ENCODE peak calls at places on chromosome 14, in four cellular contexts. N is K562, M is GM12878, C is HL-60. Q is an unnamed sample.

GRCh38 chr14:34785223-34786006 is 71.0 kb upstream of the CFL2 start:
- DNase-seq in N (no peak), M (no peak), C (no peak), Q (peak)

GRCh38 chr14:57122129-57122528 is 146.6 kb downstream of the EXOC5 start:
- DNase-seq in N (no peak), M (no peak), C (no peak), Q (no peak)

GRCh38 chr14:103629503-103630121 is 601 bp downstream of the KLC1 start:
- DNase-seq in N (no peak), M (no peak), C (no peak), Q (peak)

GRCh38 chr14:70148911-70149675 is 39.7 kb downstream of the SLC8A3 start:
- DNase-seq in N (no peak), M (no peak), C (no peak), Q (no peak)

GRCh38 chr14:90439874-90440442 is 43.1 kb downstream of the CALM1 start:
- DNase-seq in N (no peak), M (no peak), C (no peak), Q (no peak)

GRCh38 chr14:33432407-33433023 is 493.8 kb downstream of the NPAS3 start:
- DNase-seq in N (no peak), M (no peak), C (no peak), Q (no peak)

GRCh38 chr14:100531152-100531551 is 56.1 kb downstream of the BEGAIN start:
- DNase-seq in N (no peak), M (no peak), C (no peak), Q (no peak)

GRCh38 chr14:94682061-94682516 is 69.9 kb downstream of the SERPINA3 start:
- DNase-seq in N (no peak), M (no peak), C (no peak), Q (no peak)

GRCh38 chr14:36952702-36953101 is 219.7 kb downstream of the SLC25A21 start:
- DNase-seq in N (no peak), M (no peak), C (no peak), Q (no peak)

GRCh38 chr14:52922656-52923055 is 28.2 kb downstream of the FERMT2 start:
- DNase-seq in N (no peak), M (no peak), C (no peak), Q (no peak)

GRCh38 chr14:90274019-90274418 is 17.7 kb downstream of the PSMC1 start:
- DNase-seq in N (no peak), M (no peak), C (no peak), Q (no peak)

GRCh38 chr14:102317564-102318248 is 1.8 kb upstream of the ZNF839 start:
- DNase-seq in N (no peak), M (no peak), C (peak), Q (no peak)

GRCh38 chr14:91261115-91261514 is 16.6 kb upstream of the GPR68 start:
- DNase-seq in N (no peak), M (no peak), C (no peak), Q (no peak)

DNA sequence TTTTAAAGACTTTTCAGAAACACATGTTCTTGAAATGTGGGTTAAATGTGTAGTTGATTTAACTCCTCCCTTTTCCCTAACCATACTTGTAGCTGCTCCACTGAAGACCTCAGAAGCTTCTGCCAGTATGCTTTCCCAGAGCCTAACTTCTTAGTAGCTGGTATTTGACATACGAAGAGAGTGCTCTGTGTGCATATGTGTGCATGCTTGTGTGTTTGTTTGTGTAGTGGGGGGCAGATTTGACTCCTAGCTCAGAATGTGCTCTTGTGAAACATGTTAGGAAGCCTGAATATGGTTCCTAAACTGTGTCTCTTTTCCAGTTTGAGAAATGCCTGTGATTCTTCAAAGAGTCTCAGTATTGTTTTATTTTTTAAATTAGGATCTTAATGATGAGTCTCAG is 420.4 kb downstream of the PCNX1 start:
- DNase-seq in N (no peak), M (no peak), C (no peak), Q (no peak)
- TF ChIP-seq SPI1 in N (no peak), M (no peak), C (no peak), Q (no peak)

GRCh38 chr14:65072937-65073336 is 29.4 kb downstream of the MAX start:
- DNase-seq in N (no peak), M (no peak), C (no peak), Q (no peak)

GRCh38 chr14:65073605-65074201 is 28.6 kb downstream of the MAX start:
- DNase-seq in N (no peak), M (no peak), C (no peak), Q (no peak)

GRCh38 chr14:65072256-65072655 is 30.1 kb downstream of the MAX start:
- DNase-seq in N (no peak), M (no peak), C (no peak), Q (no peak)

GRCh38 chr14:65075628-65076325 is 26.5 kb downstream of the MAX start:
- DNase-seq in N (no peak), M (no peak), C (no peak), Q (no peak)

DNA sequence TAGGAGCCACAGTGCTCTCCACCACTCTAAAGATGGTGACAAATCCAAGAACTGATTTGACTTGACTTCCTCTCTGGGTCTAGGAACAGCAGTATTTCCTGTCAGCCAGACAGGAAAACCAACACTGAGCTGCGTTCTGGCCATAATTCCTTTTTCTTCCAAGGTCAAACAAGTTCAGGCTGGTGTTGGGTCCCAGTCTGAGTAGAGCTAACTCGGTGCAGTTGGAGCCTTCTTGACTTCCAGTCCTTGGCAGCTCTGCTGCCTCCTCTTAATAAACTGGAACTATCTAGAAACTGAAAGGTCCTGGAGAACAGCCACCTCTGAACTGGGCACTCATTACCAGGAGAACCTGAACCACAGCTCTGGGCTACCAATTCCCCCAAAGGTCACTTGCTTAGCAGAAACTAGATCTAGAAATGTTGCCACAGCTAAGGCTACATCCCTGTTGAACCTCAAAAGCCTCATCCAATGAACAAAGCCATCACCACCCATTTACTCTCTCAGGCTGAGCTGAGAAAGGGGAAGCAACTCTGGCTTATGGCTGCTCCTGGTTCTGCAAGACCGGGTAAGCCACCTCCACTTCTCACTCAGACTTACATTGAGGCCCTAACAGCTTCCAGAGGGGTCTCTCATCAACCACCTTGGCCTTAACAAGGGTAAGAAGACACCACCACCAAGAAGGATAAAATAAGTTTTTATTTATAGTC is 27.7 kb downstream of the MAX start:
- DNase-seq in N (no peak), M (no peak), C (no peak), Q (no peak)
- TF ChIP-seq SPI1 in N (no peak), M (no peak), C (no peak), Q (no peak)

GRCh38 chr14:71264260-71264659 is 357.0 kb downstream of the PCNX1 start:
- DNase-seq in N (no peak), M (no peak), C (no peak), Q (no peak)

GRCh38 chr14:71266994-71267636 is 359.9 kb downstream of the PCNX1 start:
- DNase-seq in N (no peak), M (peak), C (no peak), Q (no peak)

GRCh38 chr14:71262466-71262865 is 355.2 kb downstream of the PCNX1 start:
- DNase-seq in N (no peak), M (no peak), C (no peak), Q (no peak)

DNA sequence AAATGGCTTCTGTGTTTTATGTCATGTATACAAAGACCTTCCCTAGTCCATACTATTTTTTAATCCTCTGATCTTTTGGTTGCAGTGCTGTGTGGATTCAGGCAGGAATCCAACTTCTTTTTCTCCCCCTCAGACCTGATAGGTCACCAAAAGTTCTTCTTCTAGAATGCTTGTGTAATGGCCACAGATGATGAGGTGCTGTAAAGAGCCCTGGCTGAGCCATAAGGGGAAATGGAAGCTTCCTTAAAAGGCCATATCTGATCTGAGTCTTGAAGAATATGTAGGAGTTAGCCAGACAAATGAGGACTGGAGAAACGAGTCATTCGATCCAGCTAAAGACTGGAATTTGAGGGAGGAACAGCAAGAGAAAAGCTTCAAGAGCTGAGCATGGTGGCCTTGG is 353.9 kb downstream of the PCNX1 start:
- DNase-seq in N (no peak), M (no peak), C (no peak), Q (no peak)
- TF ChIP-seq SPI1 in N (no peak), M (no peak), C (no peak), Q (no peak)

DNA sequence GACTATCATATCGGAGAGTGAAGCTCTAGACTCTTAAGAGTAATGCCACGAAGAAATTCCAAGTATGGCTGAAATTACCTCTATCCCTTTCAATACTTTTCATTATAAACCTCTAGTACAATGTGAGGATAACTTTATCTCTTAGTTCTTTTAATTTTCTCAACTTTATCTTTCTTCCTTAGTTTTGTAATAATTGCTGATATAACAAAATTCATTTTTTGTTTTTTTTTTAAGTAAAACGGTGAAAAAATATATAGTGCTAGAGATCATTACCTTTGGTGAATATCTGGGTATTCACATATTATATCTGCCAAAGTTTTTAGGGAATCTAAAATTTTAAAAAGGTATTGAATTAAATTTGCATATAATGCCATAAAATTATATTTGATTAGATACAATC is 19.5 kb upstream of the DNAAF2 start:
- DNase-seq in N (no peak), M (no peak), C (no peak), Q (no peak)
- TF ChIP-seq SPI1 in N (no peak), M (no peak), C (no peak), Q (no peak)

GRCh38 chr14:22839159-22839779 is 2.9 kb downstream of the MMP14 start:
- DNase-seq in N (no peak), M (no peak), C (no peak), Q (no peak)

GRCh38 chr14:22836301-22837058 is at the start of gene MMP14:
- DNase-seq in N (peak), M (no peak), C (no peak), Q (no peak)

GRCh38 chr14:22837750-22838538 is 1.6 kb downstream of the MMP14 start:
- DNase-seq in N (no peak), M (no peak), C (no peak), Q (no peak)

GRCh38 chr14:22837059-22837749 is 819 bp downstream of the MMP14 start:
- DNase-seq in N (peak), M (no peak), C (no peak), Q (no peak)

DNA sequence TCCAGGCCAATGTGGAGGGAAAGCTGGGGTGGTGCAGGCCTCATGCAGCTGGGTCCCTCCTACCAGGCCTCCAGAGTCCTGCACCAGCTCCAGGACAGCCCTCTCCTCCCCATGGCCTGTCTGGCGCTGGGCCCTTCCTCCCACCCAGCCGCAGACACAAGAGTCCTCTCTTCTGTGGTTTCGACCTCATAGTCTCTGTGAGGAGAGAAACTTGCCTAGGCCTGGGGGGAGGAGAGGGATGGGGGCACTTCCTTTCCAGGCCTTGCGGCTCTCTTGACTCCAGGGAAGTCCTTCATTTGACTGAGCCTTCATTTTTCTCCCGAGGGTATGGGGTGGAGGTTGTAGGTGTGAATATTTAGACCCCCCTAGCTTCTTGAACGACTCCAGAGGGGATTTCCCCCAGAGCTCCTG is 2.3 kb downstream of the MMP14 start:
- DNase-seq in N (no peak), M (no peak), C (no peak), Q (no peak)
- TF ChIP-seq SPI1 in N (no peak), M (peak), C (peak), Q (peak)

Q was measured in GM12891.